ENCODE peak calls at places on chromosomes 5 and 9, in five cellular contexts. M is H1, P is H9, C is mesenchymal stem cell, Q is trophoblast cell. S is an unnamed sample.
A peak's percentile ranks its signal among the peaks of the same experiment; 100 is the strongest.

GRCh38 chr9:98326402-98327248 is 71.2 kb upstream of the TBC1D2 start:
- DNase-seq in M (no peak), P (no peak), C (no peak), Q (no peak), S (no peak)

GRCh38 chr5:52751137-52751536 is 36.6 kb upstream of the ITGA1 start:
- DNase-seq in M (no peak), P (no peak), C (no peak), Q (no peak), S (no peak)

GRCh38 chr9:89359018-89359417 is 40.7 kb downstream of the SECISBP2 start:
- DNase-seq in M (no peak), P (no peak), C (no peak), Q (no peak), S (no peak)

GRCh38 chr5:161086456-161086855 is 234.4 kb upstream of the ATP10B start:
- DNase-seq in M (no peak), P (no peak), C (no peak), Q (no peak), S (no peak)

GRCh38 chr5:66807743-66808142 is 211.6 kb downstream of the MAST4 start:
- DNase-seq in M (no peak), P (no peak), C (peak; percentile 41), Q (no peak), S (no peak)

GRCh38 chr9:113409481-113409880 is 994 bp downstream of the POLE3 start:
- DNase-seq in M (no peak), P (no peak), C (no peak), Q (no peak), S (no peak)

GRCh38 chr9:121271368-121272351 is 3.7 kb downstream of the GSN start:
- DNase-seq in M (no peak), P (no peak), C (peak; percentile 82), Q (peak; percentile 60), S (no peak)

GRCh38 chr9:119951090-119951489 is 581.9 kb upstream of the BRINP1 start:
- DNase-seq in M (no peak), P (no peak), C (no peak), Q (no peak), S (no peak)

GRCh38 chr5:35608881-35609779 is 8.5 kb upstream of the SPEF2 start:
- DNase-seq in M (no peak), P (no peak), C (no peak), Q (peak; percentile 34), S (no peak)

GRCh38 chr5:144549580-144549979 is 378.9 kb downstream of the KCTD16 start:
- DNase-seq in M (no peak), P (no peak), C (peak; percentile 90), Q (no peak), S (no peak)

GRCh38 chr5:17317499-17317898 is 100.1 kb downstream of the BASP1 start:
- DNase-seq in M (no peak), P (no peak), C (peak; percentile 28), Q (no peak), S (no peak)

GRCh38 chr9:38154501-38155421 is 85.7 kb upstream of the SHB start:
- DNase-seq in M (no peak), P (no peak), C (no peak), Q (peak; percentile 96), S (no peak)

GRCh38 chr5:150778517-150779396 is at the start of gene SMIM3:
- DNase-seq in M (no peak), P (peak; percentile 88), C (peak; percentile 88), Q (peak; percentile 42), S (peak; percentile 71)

GRCh38 chr5:72817639-72818266 is 1.3 kb downstream of the TNPO1 start:
- DNase-seq in M (no peak), P (no peak), C (peak; percentile 38), Q (no peak), S (no peak)

GRCh38 chr9:136590788-136591187 is 44.9 kb upstream of the NOTCH1 start:
- DNase-seq in M (no peak), P (no peak), C (no peak), Q (no peak), S (no peak)

GRCh38 chr9:128355451-128355850 is 15.1 kb downstream of the SLC27A4 start:
- DNase-seq in M (no peak), P (no peak), C (no peak), Q (no peak), S (no peak)

GRCh38 chr9:87557996-87558395 is 60.3 kb downstream of the DAPK1 start:
- DNase-seq in M (no peak), P (no peak), C (no peak), Q (no peak), S (no peak)

GRCh38 chr9:123637596-123637939 is 281.6 kb downstream of the CRB2 start:
- DNase-seq in M (no peak), P (no peak), C (no peak), Q (no peak), S (no peak)

GRCh38 chr5:34012791-34013190 is 4.9 kb upstream of the AMACR start:
- DNase-seq in M (no peak), P (no peak), C (no peak), Q (no peak), S (no peak)

GRCh38 chr5:150763023-150763793 is 4.4 kb upstream of the DCTN4 start:
- DNase-seq in M (no peak), P (no peak), C (peak; percentile 92), Q (peak; percentile 75), S (no peak)

GRCh38 chr5:99437986-99438385 is 509.2 kb upstream of the CHD1 start:
- DNase-seq in M (no peak), P (no peak), C (no peak), Q (no peak), S (no peak)

GRCh38 chr5:111254613-111255012 is 30.4 kb downstream of the CAMK4 start:
- DNase-seq in M (no peak), P (no peak), C (peak; percentile 64), Q (no peak), S (no peak)

GRCh38 chr5:43635374-43635773 is 32.4 kb downstream of the NNT start:
- DNase-seq in M (no peak), P (no peak), C (peak; percentile 18), Q (no peak), S (no peak)

GRCh38 chr9:4985376-4986266 is 549 bp downstream of the JAK2 start:
- DNase-seq in M (no peak), P (peak; percentile 45), C (peak; percentile 79), Q (peak; percentile 29), S (peak; percentile 12)

GRCh38 chr5:73363911-73364730 is 84.5 kb downstream of the FOXD1 start:
- DNase-seq in M (no peak), P (no peak), C (peak; percentile 80), Q (no peak), S (no peak)

GRCh38 chr9:136295055-136295454 is 8.8 kb downstream of the CCDC187 start:
- DNase-seq in M (no peak), P (no peak), C (no peak), Q (no peak), S (no peak)

DNA sequence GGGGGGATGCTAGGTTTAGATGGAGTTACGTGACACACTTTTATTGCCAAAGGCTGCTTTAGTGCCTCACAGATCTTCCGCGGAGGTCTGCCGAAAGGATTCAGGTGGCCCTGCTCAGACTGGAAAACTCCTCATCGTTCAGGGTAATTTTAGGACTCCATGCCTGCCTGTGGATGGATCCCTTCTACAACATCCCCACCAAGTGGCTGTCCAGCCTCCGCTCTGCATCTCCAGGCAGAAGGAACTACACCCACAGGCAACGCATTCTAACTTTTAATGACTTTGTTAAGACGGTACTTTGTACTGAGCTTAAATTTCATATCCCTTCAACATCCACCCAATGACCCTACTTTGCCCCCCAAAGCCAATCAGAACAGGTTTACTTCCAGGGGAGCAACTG is 29.4 kb downstream of the ATPSCKMT start:
- DNase-seq in M (no peak), P (no peak), C (no peak), Q (no peak), S (no peak)
- H2BK12ac ChIP-seq in M (no peak overlapping the region), P (no peak overlapping the region), C (no peak overlapping the region), Q (no peak overlapping the region), S (no peak overlapping the region)

GRCh38 chr5:14322437-14323187 is 179.5 kb downstream of the TRIO start:
- DNase-seq in M (no peak), P (no peak), C (no peak), Q (peak; percentile 38), S (no peak)
- H3K18ac ChIP-seq in M (no peak overlapping the region), P (no peak overlapping the region), C (no peak overlapping the region), Q (peak overlapping the region; percentile 44), S (no peak overlapping the region)

GRCh38 chr9:76138360-76138759 is 247.9 kb downstream of the PCSK5 start:
- DNase-seq in M (no peak), P (no peak), C (no peak), Q (no peak), S (no peak)

GRCh38 chr9:76135902-76136301 is 245.4 kb downstream of the PCSK5 start:
- DNase-seq in M (no peak), P (no peak), C (no peak), Q (no peak), S (no peak)

GRCh38 chr9:76143834-76144233 is 250.4 kb downstream of the RFK start:
- DNase-seq in M (no peak), P (no peak), C (peak; percentile 22), Q (no peak), S (no peak)

GRCh38 chr9:76136986-76137385 is 246.5 kb downstream of the PCSK5 start:
- DNase-seq in M (no peak), P (no peak), C (peak; percentile 73), Q (peak; percentile 1), S (no peak)

DNA sequence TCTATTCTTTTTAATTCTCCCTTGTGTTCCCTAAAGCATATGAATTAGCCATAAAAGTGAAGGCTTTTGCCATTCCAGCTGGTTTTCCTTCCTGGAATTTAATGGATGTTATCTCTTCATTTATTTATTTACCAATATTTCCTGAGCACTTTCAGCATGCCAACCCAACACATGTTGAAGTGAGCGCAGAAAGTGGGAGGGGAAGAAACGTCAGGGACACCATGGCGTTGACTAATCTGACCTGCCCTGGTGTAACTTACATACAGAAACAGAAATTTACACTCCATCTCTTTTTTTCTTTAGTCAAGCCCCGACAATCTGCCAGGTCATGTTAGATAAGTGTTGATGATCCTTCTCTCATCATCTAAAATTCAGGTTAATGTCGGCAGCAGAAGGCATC is 247.5 kb downstream of the PCSK5 start:
- DNase-seq in M (no peak), P (no peak), C (peak; percentile 37), Q (no peak), S (no peak)
- H3K4ac ChIP-seq in M (no peak overlapping the region), P (no peak overlapping the region), C (no peak overlapping the region), Q (no peak overlapping the region), S (no peak overlapping the region)

GRCh38 chr5:4947899-4948556 is 192.1 kb upstream of the ADAMTS16 start:
- DNase-seq in M (no peak), P (no peak), C (no peak), Q (no peak), S (no peak)

GRCh38 chr5:4949108-4949507 is 191.0 kb upstream of the ADAMTS16 start:
- DNase-seq in M (no peak), P (no peak), C (no peak), Q (no peak), S (no peak)

GRCh38 chr5:4942831-4943178 is 197.3 kb upstream of the ADAMTS16 start:
- DNase-seq in M (peak; percentile 9), P (peak; percentile 62), C (no peak), Q (no peak), S (no peak)

GRCh38 chr5:4945296-4945695 is 194.8 kb upstream of the ADAMTS16 start:
- DNase-seq in M (no peak), P (no peak), C (no peak), Q (no peak), S (no peak)

DNA sequence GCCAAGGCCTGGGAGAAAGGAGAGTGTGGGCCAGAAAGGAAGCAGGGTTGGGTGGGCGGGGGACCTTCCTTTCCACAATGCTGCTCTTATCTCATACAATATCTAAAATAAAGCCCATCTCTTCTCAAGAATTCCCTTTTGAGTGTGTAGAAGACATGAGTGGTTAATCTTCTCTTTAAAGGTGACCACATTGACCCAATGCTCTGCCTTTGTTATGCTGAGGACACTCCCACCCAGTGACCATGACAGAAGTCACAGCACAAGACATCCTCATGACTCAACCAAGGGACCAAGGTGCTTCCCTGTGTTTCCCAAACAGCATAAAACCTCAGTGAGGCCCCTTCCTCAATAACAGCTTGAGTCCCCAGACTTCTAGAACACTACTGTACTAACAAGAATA is 193.0 kb upstream of the ADAMTS16 start:
- DNase-seq in M (no peak), P (no peak), C (no peak), Q (no peak), S (no peak)
- H2BK12ac ChIP-seq in M (no peak overlapping the region), P (no peak overlapping the region), C (no peak overlapping the region), Q (no peak overlapping the region), S (no peak overlapping the region)

S was measured in neuronal stem cell.